ENCODE peak calls at places on chromosomes 5 and 9, in eight cellular contexts. W, C, B, F, U, H, Y and T are unnamed samples.
A peak's percentile ranks its signal among the peaks of the same experiment; 100 is the strongest.

GRCh38 chr9:127650511-127650910 is 38.4 kb downstream of the STXBP1 start:
- DNase-seq in W (no peak), C (no peak), B (no peak), F (no peak), U (no peak), H (no peak), Y (no peak), T (no peak)

GRCh38 chr5:65020492-65020891 is 251.8 kb downstream of the CWC27 start:
- DNase-seq in W (peak; percentile 82), C (no peak), B (peak; percentile 60), F (no peak), U (no peak), H (peak; percentile 17), Y (no peak), T (no peak)

GRCh38 chr5:152142845-152143469 is 218.3 kb upstream of the GLRA1 start:
- DNase-seq in W (peak; percentile 69), C (peak; percentile 62), B (peak; percentile 50), F (peak; percentile 18), U (peak; percentile 79), H (peak; percentile 11), Y (peak; percentile 69), T (peak; percentile 55)

GRCh38 chr9:33044162-33044673 is 19.1 kb downstream of the DNAJA1 start:
- DNase-seq in W (peak; percentile 94), C (peak; percentile 63), B (peak; percentile 93), F (peak; percentile 49), U (peak; percentile 93), H (peak; percentile 74), Y (peak; percentile 83), T (peak; percentile 96)

GRCh38 chr9:101333490-101333889 is 51.3 kb downstream of the BAAT start:
- DNase-seq in W (no peak), C (no peak), B (no peak), F (no peak), U (no peak), H (no peak), Y (no peak), T (no peak)

GRCh38 chr5:88897748-88898147 is 14.8 kb upstream of the MEF2C start:
- DNase-seq in W (no peak), C (no peak), B (no peak), F (no peak), U (no peak), H (no peak), Y (no peak), T (no peak)

GRCh38 chr9:79012561-79012960 is 559.2 kb upstream of the TLE4 start:
- DNase-seq in W (peak; percentile 62), C (no peak), B (peak; percentile 70), F (no peak), U (no peak), H (peak; percentile 39), Y (no peak), T (no peak)

GRCh38 chr5:77775773-77776605 is at the start of gene TBCA:
- DNase-seq in W (peak; percentile 95), C (peak; percentile 80), B (peak; percentile 91), F (peak; percentile 88), U (peak; percentile 97), H (peak; percentile 82), Y (peak; percentile 93), T (peak; percentile 86)

GRCh38 chr9:93224591-93224990 is 40.7 kb downstream of the WNK2 start:
- DNase-seq in W (no peak), C (no peak), B (no peak), F (no peak), U (no peak), H (no peak), Y (no peak), T (peak; percentile 37)

GRCh38 chr9:135345775-135346433 is 133.7 kb upstream of the PPP1R26 start:
- DNase-seq in W (no peak), C (no peak), B (no peak), F (no peak), U (no peak), H (no peak), Y (no peak), T (no peak)

GRCh38 chr5:54616031-54616430 is 98.5 kb downstream of the SNX18 start:
- DNase-seq in W (no peak), C (no peak), B (peak; percentile 89), F (no peak), U (no peak), H (peak; percentile 57), Y (no peak), T (no peak)

GRCh38 chr5:3142261-3143027 is 391.0 kb upstream of the IRX2 start:
- DNase-seq in W (peak; percentile 57), C (no peak), B (no peak), F (no peak), U (no peak), H (no peak), Y (no peak), T (no peak)

GRCh38 chr5:135227064-135228022 is 171.7 kb downstream of the MACROH2A1 start:
- DNase-seq in W (no peak), C (no peak), B (no peak), F (no peak), U (peak; percentile 38), H (no peak), Y (no peak), T (no peak)

GRCh38 chr5:10301842-10302610 is 5.7 kb downstream of the CMBL start:
- DNase-seq in W (peak; percentile 53), C (no peak), B (no peak), F (no peak), U (peak; percentile 86), H (no peak), Y (no peak), T (peak; percentile 96)

GRCh38 chr9:70121818-70122436 is 78.3 kb downstream of the MAMDC2 start:
- DNase-seq in W (no peak), C (no peak), B (peak; percentile 65), F (no peak), U (no peak), H (no peak), Y (no peak), T (no peak)

GRCh38 chr5:96595300-96596090 is 66.7 kb upstream of the CAST start:
- DNase-seq in W (peak; percentile 19), C (no peak), B (no peak), F (no peak), U (no peak), H (no peak), Y (no peak), T (peak; percentile 6)